ENCODE peak calls at places on chromosomes 4 and X, in six cellular contexts. One of them, this sample, is unnamed.

GRCh38 chr4:139593091-139593564 is 37.1 kb upstream of the SETD7 start:
- DNase-seq in coronary artery: no peak
- DNase-seq in AG04449: peak; percentile 74
- DNase-seq in A549: peak; percentile 47
- DNase-seq in heart right ventricle: no peak
- DNase-seq in stomach: no peak
- DNase-seq in this sample: no peak

GRCh38 chr4:8765084-8765483 is 106.6 kb downstream of the HMX1 start:
- DNase-seq in AG04449: no peak
- DNase-seq in A549: no peak
- DNase-seq in heart right ventricle: no peak
- DNase-seq in coronary artery: peak; percentile 35
- DNase-seq in stomach: no peak
- DNase-seq in this sample: no peak

GRCh38 chrX:526295-527224 is 104.0 kb upstream of the SHOX start:
- DNase-seq in stomach: no peak
- DNase-seq in coronary artery: no peak
- DNase-seq in AG04449: no peak
- DNase-seq in heart right ventricle: no peak
- DNase-seq in A549: peak; percentile 33
- DNase-seq in this sample: no peak

GRCh38 chr4:138259296-138259695 is 17.1 kb upstream of the SLC7A11 start:
- DNase-seq in stomach: no peak
- DNase-seq in heart right ventricle: no peak
- DNase-seq in A549: no peak
- DNase-seq in AG04449: no peak
- DNase-seq in coronary artery: no peak
- DNase-seq in this sample: no peak

GRCh38 chrX:9171841-9172240 is 137.9 kb upstream of the FAM9B start:
- DNase-seq in AG04449: peak; percentile 38
- DNase-seq in A549: no peak
- DNase-seq in stomach: no peak
- DNase-seq in heart right ventricle: no peak
- DNase-seq in coronary artery: no peak
- DNase-seq in this sample: peak; percentile 74

GRCh38 chrX:152733261-152733975 is at the start of the genes CSAG1 and MAGEA12:
- DNase-seq in coronary artery: peak; percentile 69
- DNase-seq in stomach: no peak
- DNase-seq in A549: no peak
- DNase-seq in AG04449: no peak
- DNase-seq in heart right ventricle: no peak
- DNase-seq in this sample: no peak

GRCh38 chr4:123421227-123421941 is 24.8 kb downstream of the SPRY1 start:
- DNase-seq in heart right ventricle: no peak
- DNase-seq in AG04449: no peak
- DNase-seq in coronary artery: no peak
- DNase-seq in stomach: no peak
- DNase-seq in A549: no peak
- DNase-seq in this sample: no peak

GRCh38 chr4:104983615-104984179 is 163.0 kb upstream of the TET2 start:
- DNase-seq in heart right ventricle: no peak
- DNase-seq in stomach: no peak
- DNase-seq in A549: no peak
- DNase-seq in AG04449: no peak
- DNase-seq in coronary artery: no peak
- DNase-seq in this sample: no peak

DNA sequence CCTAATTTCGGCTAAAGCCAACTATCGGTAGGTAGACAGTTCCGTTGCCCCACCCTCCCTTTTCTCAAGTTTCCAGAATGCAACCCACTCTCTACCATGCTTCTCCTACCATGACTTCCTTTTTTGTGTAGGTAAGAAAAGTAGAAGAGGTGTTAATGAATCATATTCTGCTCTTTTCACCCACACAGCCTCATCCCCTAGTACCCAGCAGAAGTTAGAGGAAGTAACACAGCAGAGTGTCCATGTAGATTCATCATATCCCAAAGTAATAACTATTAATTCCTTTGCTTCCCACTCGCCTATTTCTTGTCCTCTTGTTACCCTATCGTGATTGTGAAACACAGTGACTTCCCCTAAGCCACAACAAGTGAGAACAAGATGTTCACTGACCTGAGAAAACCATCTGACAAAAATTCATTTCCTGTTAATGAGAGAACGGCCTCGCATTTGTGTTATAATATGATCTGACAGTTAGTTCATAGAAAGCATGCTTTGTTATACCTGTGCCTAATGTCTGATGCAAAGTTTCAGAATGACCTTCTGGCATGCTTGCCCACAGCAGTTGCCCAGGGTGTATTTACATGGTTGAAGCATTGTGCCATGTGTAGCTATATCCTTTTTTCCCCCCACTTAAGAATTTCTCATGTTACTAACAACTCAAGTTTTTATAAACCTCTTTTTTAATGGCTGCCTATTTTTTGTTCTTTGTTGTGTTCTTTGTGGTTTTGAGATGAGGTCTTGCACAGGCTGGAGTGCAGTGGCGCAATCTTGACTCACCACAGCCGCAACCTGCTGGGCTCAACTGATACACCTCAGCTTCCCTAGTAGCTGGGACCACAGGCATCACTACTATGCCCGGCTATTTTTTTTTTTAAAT is 185.6 kb downstream of the RAP1GDS1 start:
- DNase-seq in coronary artery: no peak
- DNase-seq in AG04449: no peak
- DNase-seq in stomach: peak; percentile 32
- DNase-seq in A549: no peak
- DNase-seq in heart right ventricle: no peak
- DNase-seq in this sample: peak; percentile 43
- H3K4me3 ChIP-seq in coronary artery: no peak overlapping the region
- H3K4me3 ChIP-seq in AG04449: no peak overlapping the region
- H3K4me3 ChIP-seq in stomach: no peak overlapping the region
- H3K4me3 ChIP-seq in A549: no peak overlapping the region
- H3K4me3 ChIP-seq in heart right ventricle: no peak overlapping the region
- H3K4me3 ChIP-seq in this sample: no peak overlapping the region

GRCh38 chrX:151517421-151517820 is 46.1 kb upstream of the PASD1 start:
- DNase-seq in A549: no peak
- DNase-seq in stomach: no peak
- DNase-seq in heart right ventricle: no peak
- DNase-seq in coronary artery: no peak
- DNase-seq in AG04449: no peak
- DNase-seq in this sample: no peak

GRCh38 chrX:151515233-151515632 is 48.2 kb upstream of the PASD1 start:
- DNase-seq in AG04449: no peak
- DNase-seq in A549: no peak
- DNase-seq in coronary artery: no peak
- DNase-seq in stomach: no peak
- DNase-seq in heart right ventricle: no peak
- DNase-seq in this sample: no peak

GRCh38 chrX:151513472-151513871 is 50.0 kb upstream of the PASD1 start:
- DNase-seq in coronary artery: no peak
- DNase-seq in AG04449: no peak
- DNase-seq in heart right ventricle: no peak
- DNase-seq in stomach: no peak
- DNase-seq in A549: no peak
- DNase-seq in this sample: no peak

DNA sequence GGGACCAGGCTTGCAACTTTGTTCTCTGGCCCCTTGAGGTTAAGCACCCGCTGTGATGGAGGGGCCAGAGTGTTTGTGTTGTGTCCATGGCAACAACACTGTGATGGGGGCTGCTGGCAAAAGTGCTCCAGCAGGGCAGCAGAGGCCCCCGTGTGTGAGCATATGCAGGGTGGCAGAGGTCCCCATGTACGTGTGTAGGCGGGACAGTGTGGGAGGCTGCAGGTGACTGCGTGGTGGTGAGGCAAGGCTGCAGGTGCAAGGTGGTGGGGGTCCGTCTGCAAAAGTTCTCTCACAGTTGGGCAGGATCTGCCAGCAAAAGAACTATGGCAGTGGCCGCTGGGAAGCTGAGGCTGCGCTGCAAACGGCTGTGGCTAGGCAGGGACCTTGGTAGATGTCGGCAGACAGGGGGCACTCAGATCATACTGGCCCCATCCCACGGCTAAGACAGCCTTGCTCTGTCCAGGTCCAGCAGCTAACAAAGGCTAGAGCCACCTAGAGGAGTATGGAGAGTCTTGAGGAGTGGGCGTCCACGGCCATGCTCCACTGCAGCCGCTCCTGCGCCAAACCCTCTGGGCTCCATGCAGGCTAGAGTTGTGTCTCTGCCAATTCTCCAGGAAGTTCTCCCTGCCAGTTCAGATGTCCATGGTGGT is 46.8 kb upstream of the PASD1 start:
- DNase-seq in A549: no peak
- DNase-seq in heart right ventricle: no peak
- DNase-seq in coronary artery: no peak
- DNase-seq in stomach: no peak
- DNase-seq in AG04449: no peak
- DNase-seq in this sample: no peak
- TF ChIP-seq CTCF in A549: no peak
- TF ChIP-seq CTCF in heart right ventricle: no peak
- TF ChIP-seq CTCF in coronary artery: no peak
- TF ChIP-seq CTCF in stomach: no peak
- TF ChIP-seq CTCF in AG04449: no peak
- TF ChIP-seq CTCF in this sample: no peak

DNA sequence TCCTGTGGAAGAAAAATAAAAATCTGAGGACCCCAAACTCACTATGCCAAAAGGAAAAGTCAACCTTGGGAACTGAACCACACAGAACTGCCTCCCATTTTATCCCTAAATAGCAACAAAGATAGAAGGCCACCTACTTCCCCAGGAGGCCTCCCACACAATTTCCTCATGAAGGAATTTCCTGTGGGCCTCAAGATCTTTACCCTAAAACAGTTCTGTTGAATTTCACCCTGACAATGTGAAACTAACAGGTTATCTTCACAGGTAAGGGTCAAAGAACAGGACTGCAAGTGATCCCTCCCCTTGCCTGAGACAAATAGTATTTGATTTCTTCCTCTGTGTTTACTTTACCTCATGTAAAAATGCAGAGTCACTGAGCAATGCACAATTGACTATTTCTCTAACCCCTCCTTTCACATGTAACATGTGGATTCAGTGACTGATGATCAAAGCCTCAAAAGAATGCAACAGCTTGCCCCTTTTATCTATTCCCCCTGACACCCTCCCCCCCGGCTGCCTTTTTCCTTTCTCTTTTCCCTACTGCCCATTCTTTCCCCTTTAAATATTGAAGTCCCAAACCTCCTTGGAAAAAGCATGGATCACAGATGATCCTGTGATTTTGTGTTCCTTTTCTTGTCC is 33.3 kb downstream of the MEPE start:
- DNase-seq in heart right ventricle: no peak
- DNase-seq in AG04449: peak; percentile 16
- DNase-seq in stomach: no peak
- DNase-seq in A549: no peak
- DNase-seq in coronary artery: no peak
- DNase-seq in this sample: peak; percentile 52
- H3K4me3 ChIP-seq in heart right ventricle: no peak overlapping the region
- H3K4me3 ChIP-seq in AG04449: no peak overlapping the region
- H3K4me3 ChIP-seq in stomach: no peak overlapping the region
- H3K4me3 ChIP-seq in A549: no peak overlapping the region
- H3K4me3 ChIP-seq in coronary artery: no peak overlapping the region
- H3K4me3 ChIP-seq in this sample: no peak overlapping the region

GRCh38 chrX:111447298-111447697 is 35.3 kb upstream of the DCX start:
- DNase-seq in AG04449: no peak
- DNase-seq in stomach: no peak
- DNase-seq in coronary artery: no peak
- DNase-seq in heart right ventricle: no peak
- DNase-seq in A549: no peak
- DNase-seq in this sample: no peak
- TF ChIP-seq CTCF in AG04449: no peak
- TF ChIP-seq CTCF in stomach: no peak
- TF ChIP-seq CTCF in coronary artery: no peak
- TF ChIP-seq CTCF in heart right ventricle: peak; percentile 30
- TF ChIP-seq CTCF in A549: peak; percentile 8
- TF ChIP-seq CTCF in this sample: peak; percentile 60

GRCh38 chrX:40088299-40088625 is 9.5 kb downstream of the BCOR start:
- DNase-seq in AG04449: no peak
- DNase-seq in coronary artery: no peak
- DNase-seq in heart right ventricle: no peak
- DNase-seq in A549: no peak
- DNase-seq in stomach: no peak
- DNase-seq in this sample: no peak

GRCh38 chrX:40088803-40089540 is 8.8 kb downstream of the BCOR start:
- DNase-seq in A549: no peak
- DNase-seq in heart right ventricle: no peak
- DNase-seq in AG04449: no peak
- DNase-seq in stomach: no peak
- DNase-seq in coronary artery: no peak
- DNase-seq in this sample: no peak

GRCh38 chrX:40090961-40091360 is 6.8 kb downstream of the BCOR start:
- DNase-seq in stomach: no peak
- DNase-seq in AG04449: no peak
- DNase-seq in heart right ventricle: no peak
- DNase-seq in A549: no peak
- DNase-seq in coronary artery: no peak
- DNase-seq in this sample: no peak

GRCh38 chrX:40091691-40092421 is 5.9 kb downstream of the BCOR start:
- DNase-seq in AG04449: no peak
- DNase-seq in stomach: no peak
- DNase-seq in A549: no peak
- DNase-seq in coronary artery: no peak
- DNase-seq in heart right ventricle: no peak
- DNase-seq in this sample: no peak

DNA sequence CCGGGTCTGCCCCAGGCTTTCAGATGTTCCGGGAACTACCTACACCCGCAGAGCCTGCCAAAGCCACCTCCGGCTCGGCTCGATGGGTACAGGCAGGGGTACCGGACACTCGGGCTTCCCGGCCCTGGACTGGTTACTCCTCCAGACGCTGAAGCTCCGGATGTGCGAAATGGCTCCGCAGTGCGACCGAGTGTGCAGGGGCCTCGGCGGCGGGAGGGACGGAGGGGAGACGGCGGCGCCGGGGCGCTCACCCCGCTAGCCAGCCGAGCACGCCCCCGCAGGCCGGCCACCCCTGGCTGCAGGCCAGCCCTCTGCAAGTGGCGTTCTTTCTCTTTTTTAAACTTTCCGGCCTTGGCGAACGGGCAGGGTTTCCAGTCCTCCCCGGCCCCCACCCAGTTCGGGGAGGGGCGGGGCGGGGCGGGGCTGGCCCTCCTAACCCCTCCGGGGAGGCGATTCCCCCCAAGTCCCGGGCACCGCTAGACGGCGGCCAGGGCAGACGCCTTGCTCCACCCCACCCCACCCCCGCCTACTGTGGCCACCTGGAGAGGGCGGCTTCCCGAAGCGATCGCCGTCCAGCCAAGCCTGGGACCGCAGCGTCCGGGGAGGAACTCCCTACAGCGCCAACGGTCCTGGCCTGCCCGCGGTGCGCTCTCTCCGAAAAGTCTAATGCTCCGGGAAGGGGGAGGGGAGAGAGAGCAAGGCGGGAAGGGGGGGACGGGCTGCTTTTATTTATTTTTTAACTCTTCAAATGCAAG is 7.5 kb downstream of the BCOR start:
- DNase-seq in AG04449: no peak
- DNase-seq in stomach: peak; percentile 57
- DNase-seq in heart right ventricle: peak; percentile 38
- DNase-seq in coronary artery: no peak
- DNase-seq in A549: no peak
- DNase-seq in this sample: no peak
- H3K4me3 ChIP-seq in AG04449: no peak overlapping the region
- H3K4me3 ChIP-seq in stomach: peak overlapping the region; percentile 44
- H3K4me3 ChIP-seq in heart right ventricle: peak overlapping the region; percentile 28
- H3K4me3 ChIP-seq in coronary artery: peak overlapping the region; percentile 67
- H3K4me3 ChIP-seq in A549: no peak overlapping the region
- H3K4me3 ChIP-seq in this sample: peak overlapping the region; percentile 42

This sample was measured in epithelial cell of proximal tubule.